ENCODE peak calls at places on chromosomes 1 and 21, in nine cellular contexts. R, Y, C, T, S, W, N, J and V are unnamed samples.

GRCh38 chr21:31132574-31133242 is 94.4 kb upstream of the KRTAP19-8 start:
- DNase-seq in R (no peak), Y (no peak), C (no peak), T (no peak), S (no peak), W (no peak), N (no peak), J (no peak), V (no peak)

GRCh38 chr1:218401896-218402770 is 57.0 kb downstream of the TGFB2 start:
- DNase-seq in R (no peak), Y (no peak), C (no peak), T (no peak), S (no peak), W (no peak), N (peak; percentile 42), J (no peak), V (no peak)

GRCh38 chr1:172266528-172267174 is 153.8 kb upstream of the C1orf105 start:
- DNase-seq in R (no peak), Y (no peak), C (no peak), T (no peak), S (no peak), W (no peak), N (no peak), J (no peak), V (no peak)

GRCh38 chr21:17050156-17050555 is 462.7 kb upstream of the CXADR start:
- DNase-seq in R (no peak), Y (no peak), C (no peak), T (no peak), S (no peak), W (no peak), N (no peak), J (no peak), V (no peak)

GRCh38 chr1:42952353-42953001 is 6.2 kb downstream of the SLC2A1 start:
- DNase-seq in R (no peak), Y (no peak), C (no peak), T (peak; percentile 69), S (no peak), W (no peak), N (no peak), J (no peak), V (no peak)

GRCh38 chr1:118158918-118159317 is 26.1 kb downstream of the SPAG17 start:
- DNase-seq in R (no peak), Y (peak; percentile 82), C (no peak), T (no peak), S (no peak), W (no peak), N (no peak), J (no peak), V (no peak)

GRCh38 chr1:209157514-209158285 is 425.8 kb upstream of the CAMK1G start:
- DNase-seq in R (no peak), Y (no peak), C (no peak), T (no peak), S (no peak), W (no peak), N (no peak), J (no peak), V (no peak)

GRCh38 chr1:154726903-154727302 is 118.9 kb upstream of the ADAR start:
- DNase-seq in R (no peak), Y (no peak), C (no peak), T (no peak), S (no peak), W (no peak), N (no peak), J (no peak), V (no peak)

GRCh38 chr1:93880731-93881130 is 1.7 kb upstream of the DNTTIP2 start:
- DNase-seq in R (no peak), Y (peak; percentile 59), C (no peak), T (no peak), S (no peak), W (no peak), N (no peak), J (no peak), V (no peak)

GRCh38 chr1:29453502-29454240 is 217.3 kb downstream of the PTPRU start:
- DNase-seq in R (peak; percentile 15), Y (peak; percentile 33), C (peak; percentile 1), T (peak; percentile 70), S (peak; percentile 48), W (peak; percentile 2), N (peak; percentile 26), J (no peak), V (peak; percentile 82)
- TF ChIP-seq CTCF in R (no peak), Y (peak; percentile 41), C (no peak), T (no peak), S (peak; percentile 17), W (no peak), N (peak; percentile 8), J (peak; percentile 51), V (peak; percentile 58)

DNA sequence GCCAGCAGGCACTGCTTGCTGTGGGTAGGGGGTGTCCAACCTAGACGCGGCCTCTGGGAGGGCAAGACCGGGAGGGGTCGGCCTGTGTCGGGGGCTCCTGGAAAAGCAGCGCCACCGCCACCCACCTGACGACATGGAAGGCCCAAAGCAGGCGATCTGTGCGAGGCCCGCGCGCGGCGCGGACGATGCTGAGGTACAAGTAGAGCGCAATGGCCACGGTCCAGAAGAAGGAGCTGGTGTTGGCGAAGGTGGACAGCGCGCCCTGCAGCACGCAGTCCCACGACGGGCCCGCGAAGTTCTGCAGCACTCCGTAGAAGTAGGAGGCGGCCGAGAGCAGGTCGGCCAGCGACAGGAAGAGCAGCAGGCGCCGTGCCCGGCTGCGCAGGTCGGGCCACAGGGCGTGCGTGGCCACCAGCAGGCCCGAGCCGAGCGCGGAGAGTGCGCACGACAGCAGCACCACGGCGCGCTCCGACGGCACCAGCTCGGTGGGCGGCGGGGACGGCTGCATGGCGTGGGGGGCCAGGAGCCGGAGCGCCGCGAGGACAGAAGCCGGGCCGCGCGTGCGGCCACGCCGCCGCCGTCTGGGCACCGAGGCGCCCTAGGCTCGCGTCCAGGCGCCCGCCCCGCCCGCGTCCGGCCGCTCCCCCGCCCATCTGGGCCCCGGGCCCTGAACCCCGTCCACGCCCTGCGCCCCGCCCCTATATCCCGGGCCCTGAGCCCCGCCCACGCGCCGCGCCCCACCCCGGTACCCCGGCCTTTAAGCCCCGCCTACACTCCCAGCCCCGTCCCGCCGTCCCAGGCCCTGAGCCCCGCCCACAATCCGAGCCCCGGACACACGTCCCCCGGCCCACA is at the start of gene GPR157:
- DNase-seq in R (peak; percentile 97), Y (peak; percentile 68), C (no peak), T (peak; percentile 99), S (peak; percentile 84), W (peak; percentile 50), N (peak; percentile 85), J (peak; percentile 36), V (peak; percentile 65)
- TF ChIP-seq CTCF in R (no peak), Y (peak; percentile 37), C (no peak), T (peak; percentile 15), S (no peak), W (no peak), N (peak; percentile 8), J (no peak), V (no peak)

DNA sequence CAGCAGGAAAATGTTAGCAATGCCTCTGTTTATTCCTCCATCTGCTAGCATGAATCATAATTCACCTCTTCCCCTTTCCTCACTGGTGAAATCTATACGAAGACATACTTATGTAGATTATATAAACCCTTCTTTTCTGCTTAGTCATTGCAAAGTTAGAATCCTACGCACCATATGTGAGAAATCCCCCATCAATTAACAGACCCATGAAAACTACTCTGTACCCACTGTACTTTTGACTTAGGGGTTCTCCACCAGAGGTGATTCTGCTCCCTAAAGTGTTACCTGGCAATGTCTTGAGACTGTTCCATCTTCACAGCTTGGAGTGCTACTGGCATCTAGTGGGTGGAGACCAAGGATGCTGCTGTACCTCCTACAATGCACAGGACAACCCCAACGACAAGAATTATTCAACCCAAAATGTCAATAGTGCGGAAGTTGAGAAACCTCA is 49.6 kb upstream of the KCTD3 start:
- DNase-seq in R (no peak), Y (peak; percentile 46), C (no peak), T (no peak), S (peak; percentile 32), W (no peak), N (peak; percentile 2), J (no peak), V (no peak)
- TF ChIP-seq CTCF in R (no peak), Y (peak; percentile 73), C (peak; percentile 61), T (no peak), S (no peak), W (no peak), N (peak; percentile 33), J (peak; percentile 26), V (peak; percentile 65)

DNA sequence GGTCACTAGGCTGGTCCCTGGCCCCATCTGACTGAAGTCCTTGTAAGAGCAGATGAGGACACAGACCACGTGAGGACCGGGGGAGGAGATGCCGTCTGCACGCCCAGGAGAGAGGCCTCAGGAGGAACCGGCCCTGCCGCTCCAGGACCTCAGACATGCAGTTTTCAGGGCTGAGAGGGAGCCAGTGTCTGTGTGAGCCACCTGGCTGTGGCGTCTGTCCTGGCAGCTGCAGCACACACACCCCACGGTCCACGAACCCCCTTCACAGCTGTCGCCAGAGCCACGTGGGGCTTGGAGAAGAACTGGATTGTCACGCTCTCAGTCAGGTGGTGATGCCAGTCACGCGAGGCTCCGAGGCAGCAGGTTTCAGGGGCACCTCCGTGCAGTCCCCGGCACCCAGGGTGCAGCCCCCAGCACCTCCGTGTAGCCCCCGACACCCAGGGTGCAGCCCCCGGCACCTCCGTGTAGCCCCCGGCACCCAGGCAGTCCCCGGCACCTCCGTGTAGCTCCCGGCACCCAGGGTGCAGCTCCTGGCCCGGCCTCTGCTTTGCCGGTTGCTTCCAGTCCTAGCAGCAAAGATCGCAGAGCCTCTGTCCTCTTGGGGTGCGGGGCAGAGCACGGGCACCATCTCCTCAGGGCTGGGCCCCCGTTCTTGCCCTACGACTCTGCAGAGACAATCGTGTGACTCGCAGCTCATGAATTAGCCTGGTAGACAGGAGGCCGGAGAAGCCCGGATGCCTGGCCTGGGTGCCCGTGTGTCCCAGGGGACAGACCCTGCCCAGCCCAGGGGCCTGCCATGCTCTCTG is 19.0 kb upstream of the SUMO3 start:
- DNase-seq in R (peak; percentile 50), Y (peak; percentile 25), C (no peak), T (no peak), S (peak; percentile 43), W (peak; percentile 61), N (peak; percentile 78), J (no peak), V (no peak)
- TF ChIP-seq CTCF in R (no peak), Y (no peak), C (no peak), T (no peak), S (no peak), W (no peak), N (no peak), J (no peak), V (no peak)

GRCh38 chr1:179025975-179026812 is 500 bp downstream of the FAM20B start:
- DNase-seq in R (peak; percentile 90), Y (peak; percentile 18), C (no peak), T (peak; percentile 82), S (peak; percentile 89), W (peak; percentile 52), N (peak; percentile 91), J (peak; percentile 80), V (peak; percentile 80)

GRCh38 chr1:179025125-179025974 is at the start of gene FAM20B:
- DNase-seq in R (peak; percentile 98), Y (peak; percentile 83), C (no peak), T (peak; percentile 98), S (peak; percentile 97), W (peak; percentile 80), N (peak; percentile 96), J (peak; percentile 92), V (peak; percentile 95)

GRCh38 chr1:179021873-179022272 is 3.8 kb upstream of the FAM20B start:
- DNase-seq in R (no peak), Y (no peak), C (no peak), T (no peak), S (no peak), W (no peak), N (no peak), J (no peak), V (no peak)

GRCh38 chr1:179026813-179027664 is 1.3 kb downstream of the FAM20B start:
- DNase-seq in R (no peak), Y (no peak), C (no peak), T (no peak), S (no peak), W (no peak), N (no peak), J (no peak), V (no peak)

GRCh38 chr1:179023946-179024345 is 1.7 kb upstream of the FAM20B start:
- DNase-seq in R (no peak), Y (no peak), C (no peak), T (no peak), S (no peak), W (no peak), N (no peak), J (no peak), V (no peak)
- TF ChIP-seq CTCF in R (no peak), Y (no peak), C (no peak), T (no peak), S (no peak), W (no peak), N (no peak), J (no peak), V (no peak)